ENCODE peak calls at places on chromosomes 13 and 19, in nine cellular contexts. D is CD8-positive, alpha-beta T cell; T is AG04449; N is tibial artery; Z is AG04450; X is H7; B is IMR-90; Y is Karpas-422; P is uterus. I is an unnamed sample.

GRCh38 chr13:84470528-84470927 is 588.3 kb upstream of the SLITRK1 start:
- DNase-seq in D (no peak), T (no peak), N (no peak), Z (no peak), X (no peak), B (no peak), Y (no peak), P (no peak), I (no peak)

GRCh38 chr13:22451345-22451744 is 729.4 kb upstream of the SGCG start:
- DNase-seq in D (no peak), T (no peak), N (no peak), Z (no peak), X (no peak), B (no peak), Y (no peak), P (no peak), I (no peak)

GRCh38 chr13:45299194-45299593 is 41.8 kb downstream of the TPT1 start:
- DNase-seq in D (no peak), T (no peak), N (no peak), Z (no peak), X (no peak), B (peak; percentile 45), Y (no peak), P (no peak), I (no peak)

GRCh38 chr13:73948848-73949529 is 185.2 kb downstream of the KLF12 start:
- DNase-seq in D (no peak), T (no peak), N (no peak), Z (no peak), X (no peak), B (no peak), Y (no peak), P (no peak), I (no peak)

GRCh38 chr13:44141213-44141724 is 232.4 kb upstream of the SERP2 start:
- DNase-seq in D (peak; percentile 11), T (no peak), N (no peak), Z (no peak), X (no peak), B (no peak), Y (no peak), P (no peak), I (no peak)

GRCh38 chr19:4581381-4582111 is 22.1 kb upstream of the SEMA6B start:
- DNase-seq in D (no peak), T (no peak), N (no peak), Z (no peak), X (peak; percentile 98), B (no peak), Y (no peak), P (no peak), I (no peak)

GRCh38 chr19:29988351-29988750 is 46.3 kb downstream of the URI1 start:
- DNase-seq in D (no peak), T (no peak), N (no peak), Z (no peak), X (peak; percentile 22), B (no peak), Y (no peak), P (no peak), I (no peak)

GRCh38 chr19:36266375-36266961 is 51.6 kb downstream of the ZNF146 start:
- DNase-seq in D (no peak), T (no peak), N (no peak), Z (no peak), X (peak; percentile 30), B (no peak), Y (no peak), P (no peak), I (no peak)

GRCh38 chr19:11418518-11419506 is at the start of gene RGL3:
- DNase-seq in D (no peak), T (no peak), N (peak; percentile 81), Z (no peak), X (peak; percentile 92), B (no peak), Y (no peak), P (no peak), I (no peak)

GRCh38 chr13:113411216-113412023 is 41.9 kb downstream of the ADPRHL1 start:
- DNase-seq in D (no peak), T (peak; percentile 87), N (peak; percentile 93), Z (peak; percentile 89), X (peak; percentile 50), B (peak; percentile 99), Y (no peak), P (no peak), I (peak; percentile 87)

GRCh38 chr19:32902448-32902847 is 32.9 kb upstream of the SLC7A9 start:
- DNase-seq in D (no peak), T (no peak), N (no peak), Z (no peak), X (peak; percentile 51), B (no peak), Y (no peak), P (no peak), I (no peak)

GRCh38 chr19:14494910-14495677 is 833 bp downstream of the GIPC1 start:
- DNase-seq in D (no peak), T (no peak), N (no peak), Z (no peak), X (peak; percentile 78), B (no peak), Y (no peak), P (no peak), I (peak; percentile 64)

GRCh38 chr13:94620286-94620896 is 18.7 kb downstream of the GPR180 start:
- DNase-seq in D (no peak), T (no peak), N (no peak), Z (no peak), X (peak; percentile 53), B (peak; percentile 41), Y (peak; percentile 70), P (no peak), I (no peak)

GRCh38 chr13:102907016-102907756 is 61.4 kb downstream of the ERCC5 start:
- DNase-seq in D (no peak), T (no peak), N (no peak), Z (no peak), X (no peak), B (no peak), Y (no peak), P (no peak), I (no peak)

GRCh38 chr19:55406869-55407624 is 541 bp downstream of the UBE2S start:
- DNase-seq in D (peak; percentile 35), T (no peak), N (peak; percentile 69), Z (no peak), X (peak; percentile 80), B (no peak), Y (peak; percentile 75), P (peak; percentile 40), I (no peak)

GRCh38 chr19:55407625-55408319 is at the start of gene UBE2S:
- DNase-seq in D (peak; percentile 96), T (peak; percentile 95), N (peak; percentile 99), Z (peak; percentile 99), X (peak; percentile 99), B (peak; percentile 99), Y (peak; percentile 100), P (peak; percentile 98), I (peak; percentile 100)

GRCh38 chr19:55408320-55408836 is 790 bp upstream of the UBE2S start:
- DNase-seq in D (no peak), T (no peak), N (no peak), Z (no peak), X (no peak), B (no peak), Y (no peak), P (no peak), I (no peak)

GRCh38 chr19:55406091-55406868 is 1.3 kb downstream of the UBE2S start:
- DNase-seq in D (no peak), T (no peak), N (no peak), Z (no peak), X (no peak), B (no peak), Y (no peak), P (no peak), I (no peak)

GRCh38 chr19:55405638-55406037 is 1.9 kb downstream of the UBE2S start:
- DNase-seq in D (no peak), T (no peak), N (no peak), Z (no peak), X (no peak), B (no peak), Y (no peak), P (no peak), I (no peak)
- H3K4me3 ChIP-seq in D (no peak overlapping the region), T (peak overlapping the region; percentile 84), N (no peak overlapping the region), Z (peak overlapping the region; percentile 83), X (peak overlapping the region; percentile 96), B (peak overlapping the region; percentile 64), Y (peak overlapping the region; percentile 99), P (no peak overlapping the region), I (no peak overlapping the region)

GRCh38 chr13:79490326-79490725 is 9.4 kb downstream of the NDFIP2 start:
- DNase-seq in D (no peak), T (no peak), N (no peak), Z (no peak), X (no peak), B (no peak), Y (no peak), P (no peak), I (no peak)
- H3K4me3 ChIP-seq in D (no peak overlapping the region), T (no peak overlapping the region), N (no peak overlapping the region), Z (no peak overlapping the region), X (no peak overlapping the region), B (no peak overlapping the region), Y (no peak overlapping the region), P (no peak overlapping the region), I (no peak overlapping the region)

GRCh38 chr19:47228937-47229673 is 1.9 kb downstream of the BBC3 start:
- DNase-seq in D (peak; percentile 46), T (no peak), N (peak; percentile 74), Z (no peak), X (peak; percentile 30), B (peak; percentile 61), Y (no peak), P (peak; percentile 40), I (peak; percentile 67)

GRCh38 chr19:47230921-47231214 is at the start of gene BBC3:
- DNase-seq in D (no peak), T (no peak), N (no peak), Z (no peak), X (no peak), B (no peak), Y (no peak), P (no peak), I (no peak)

GRCh38 chr19:47230122-47230920 is 678 bp downstream of the BBC3 start:
- DNase-seq in D (peak; percentile 81), T (no peak), N (peak; percentile 87), Z (no peak), X (peak; percentile 93), B (peak; percentile 18), Y (peak; percentile 83), P (peak; percentile 71), I (peak; percentile 84)

GRCh38 chr19:47228168-47228936 is 2.6 kb downstream of the BBC3 start:
- DNase-seq in D (peak; percentile 61), T (no peak), N (peak; percentile 76), Z (no peak), X (peak; percentile 80), B (peak; percentile 17), Y (peak; percentile 59), P (peak; percentile 65), I (peak; percentile 85)

DNA sequence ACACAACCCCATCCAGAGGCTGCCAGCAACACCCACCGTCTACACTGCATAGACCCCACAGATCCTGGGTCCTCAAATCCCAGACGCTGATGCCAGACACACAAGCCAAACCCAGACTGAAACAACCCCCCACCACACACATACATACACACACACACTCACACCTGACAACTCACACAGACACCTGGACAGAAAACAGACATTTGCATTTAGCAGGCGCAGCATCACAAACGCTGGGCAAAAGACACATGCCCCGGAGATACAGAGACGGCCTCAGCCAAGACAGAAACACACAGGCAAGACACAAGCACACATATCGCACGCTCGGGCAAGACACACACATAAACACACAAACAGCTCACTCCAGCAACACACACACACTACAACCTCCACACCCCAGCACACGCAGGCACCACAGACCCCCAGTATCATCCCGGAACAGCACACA is 1.3 kb downstream of the BBC3 start:
- DNase-seq in D (peak; percentile 37), T (no peak), N (no peak), Z (no peak), X (peak; percentile 37), B (peak; percentile 37), Y (peak; percentile 63), P (no peak), I (no peak)
- H3K4me3 ChIP-seq in D (peak overlapping the region; percentile 79), T (peak overlapping the region; percentile 95), N (peak overlapping the region; percentile 82), Z (peak overlapping the region; percentile 98), X (peak overlapping the region; percentile 85), B (peak overlapping the region; percentile 96), Y (peak overlapping the region; percentile 64), P (peak overlapping the region; percentile 55), I (peak overlapping the region; percentile 93)

GRCh38 chr13:98542568-98543379 is 34.1 kb downstream of the STK24 start:
- DNase-seq in D (peak; percentile 20), T (no peak), N (peak; percentile 64), Z (no peak), X (no peak), B (no peak), Y (no peak), P (no peak), I (peak; percentile 52)
- H3K4me3 ChIP-seq in D (peak overlapping the region; percentile 38), T (no peak overlapping the region), N (peak overlapping the region; percentile 29), Z (no peak overlapping the region), X (no peak overlapping the region), B (no peak overlapping the region), Y (no peak overlapping the region), P (no peak overlapping the region), I (no peak overlapping the region)